ENCODE peak calls at places on chromosomes 6 and 20, in five cellular contexts. B, I, O, W and G are unnamed samples.

GRCh38 chr6:147507162-147508072 is 1.1 kb upstream of the SAMD5 start:
- DNase-seq in B (no peak), I (peak), O (no peak), W (no peak), G (no peak)

GRCh38 chr20:59400666-59401065 is 100.3 kb downstream of the EDN3 start:
- DNase-seq in B (peak), I (no peak), O (no peak), W (no peak), G (no peak)

GRCh38 chr20:37294262-37294981 is 5.0 kb downstream of the MANBAL start:
- DNase-seq in B (peak), I (no peak), O (no peak), W (no peak), G (peak)

GRCh38 chr6:10555625-10556309 is 34.6 kb downstream of the GCNT2 start:
- DNase-seq in B (no peak), I (peak), O (peak), W (no peak), G (peak)

GRCh38 chr20:38320221-38320620 is 16.3 kb downstream of the BPI start:
- DNase-seq in B (no peak), I (no peak), O (no peak), W (no peak), G (no peak)

GRCh38 chr6:144216668-144217218 is 66.4 kb downstream of the STX11 start:
- DNase-seq in B (no peak), I (peak), O (no peak), W (no peak), G (peak)

GRCh38 chr20:9617940-9618339 is 103.5 kb downstream of the LAMP5 start:
- DNase-seq in B (peak), I (peak), O (no peak), W (no peak), G (peak)

GRCh38 chr20:54093423-54094267 is 23.3 kb upstream of the BCAS1 start:
- DNase-seq in B (no peak), I (no peak), O (no peak), W (no peak), G (peak)

GRCh38 chr6:141783595-141783994 is 349.1 kb upstream of the GJE1 start:
- DNase-seq in B (no peak), I (no peak), O (no peak), W (no peak), G (no peak)

GRCh38 chr6:25484900-25485299 is 167.1 kb upstream of the SCGN start:
- DNase-seq in B (no peak), I (no peak), O (no peak), W (no peak), G (no peak)

GRCh38 chr6:18509871-18510643 is 122.9 kb downstream of the RNF144B start:
- DNase-seq in B (no peak), I (no peak), O (no peak), W (no peak), G (no peak)

GRCh38 chr20:25372584-25373336 is 17.9 kb downstream of the ABHD12 start:
- DNase-seq in B (peak), I (no peak), O (peak), W (no peak), G (no peak)

GRCh38 chr20:14561733-14562132 is 224.3 kb upstream of the FLRT3 start:
- DNase-seq in B (no peak), I (no peak), O (no peak), W (no peak), G (no peak)